ENCODE peak calls at places on chromosome 9, in four cellular contexts. V is HCT116, S is mammary epithelial cell, I is PC-3. X is an unnamed sample.
A peak's percentile ranks its signal among the peaks of the same experiment; 100 is the strongest.

GRCh38 chr9:77018058-77019009 is 1.1 kb upstream of the FOXB2 start:
- DNase-seq in V (no peak), S (no peak), I (no peak), X (no peak)

GRCh38 chr9:116058421-116058820 is 95.2 kb upstream of the PAPPA start:
- DNase-seq in V (no peak), S (peak; percentile 18), I (peak; percentile 19), X (no peak)

GRCh38 chr9:78213696-78214095 is 22.2 kb upstream of the CEP78 start:
- DNase-seq in V (no peak), S (peak; percentile 16), I (peak; percentile 18), X (peak; percentile 39)

GRCh38 chr9:83327750-83328622 is 210.2 kb downstream of the FRMD3 start:
- DNase-seq in V (no peak), S (no peak), I (no peak), X (no peak)

GRCh38 chr9:107693620-107694326 is 204.2 kb upstream of the KLF4 start:
- DNase-seq in V (no peak), S (peak; percentile 47), I (no peak), X (no peak)

GRCh38 chr9:124004608-124005007 is 7.0 kb upstream of the LHX2 start:
- DNase-seq in V (no peak), S (no peak), I (no peak), X (no peak)

GRCh38 chr9:114117996-114118830 is 19.1 kb upstream of the KIF12 start:
- DNase-seq in V (no peak), S (no peak), I (peak; percentile 9), X (no peak)

GRCh38 chr9:118609355-118610044 is 759.7 kb downstream of the BRINP1 start:
- DNase-seq in V (no peak), S (peak; percentile 68), I (no peak), X (no peak)

GRCh38 chr9:109914280-109915027 is 134.5 kb downstream of the PALM2AKAP2 start:
- DNase-seq in V (no peak), S (no peak), I (peak; percentile 43), X (peak; percentile 48)

GRCh38 chr9:85258823-85259370 is 482.9 kb downstream of the AGTPBP1 start:
- DNase-seq in V (peak; percentile 63), S (peak; percentile 69), I (peak; percentile 34), X (peak; percentile 82)

GRCh38 chr9:129240581-129241211 is 62.6 kb upstream of the IER5L start:
- DNase-seq in V (no peak), S (no peak), I (no peak), X (no peak)

GRCh38 chr9:98766548-98766947 is 29.8 kb downstream of the ANKS6 start:
- DNase-seq in V (no peak), S (no peak), I (no peak), X (no peak)

GRCh38 chr9:13992136-13992798 is 321.7 kb downstream of the NFIB start:
- DNase-seq in V (no peak), S (no peak), I (peak; percentile 18), X (no peak)

GRCh38 chr9:15373201-15373530 is 49.5 kb upstream of the SNAPC3 start:
- DNase-seq in V (no peak), S (no peak), I (no peak), X (no peak)

GRCh38 chr9:22255337-22255736 is 191.3 kb upstream of the DMRTA1 start:
- DNase-seq in V (no peak), S (no peak), I (no peak), X (no peak)
- TF ChIP-seq EZH2 in V (no peak), S (no peak), I (no peak), X (no peak)

GRCh38 chr9:137136926-137137607 is 1.9 kb upstream of the GRIN1 start:
- DNase-seq in V (no peak), S (no peak), I (no peak), X (no peak)
- TF ChIP-seq EZH2 in V (no peak), S (no peak), I (no peak), X (no peak)

GRCh38 chr9:130920762-130921482 is 18.1 kb downstream of the FIBCD1 start:
- DNase-seq in V (no peak), S (no peak), I (no peak), X (no peak)
- TF ChIP-seq EZH2 in V (no peak), S (no peak), I (no peak), X (no peak)

GRCh38 chr9:93954436-93955355 is at the start of gene BARX1:
- DNase-seq in V (no peak), S (no peak), I (no peak), X (no peak)

GRCh38 chr9:93953492-93954435 is 1.4 kb downstream of the BARX1 start:
- DNase-seq in V (no peak), S (no peak), I (no peak), X (no peak)

GRCh38 chr9:93952784-93953491 is 2.2 kb downstream of the BARX1 start:
- DNase-seq in V (no peak), S (no peak), I (no peak), X (no peak)

GRCh38 chr9:93956183-93956784 is 1.1 kb upstream of the BARX1 start:
- DNase-seq in V (no peak), S (no peak), I (no peak), X (no peak)

GRCh38 chr9:93955356-93956182 is 414 bp upstream of the BARX1 start:
- DNase-seq in V (no peak), S (no peak), I (no peak), X (no peak)
- TF ChIP-seq EZH2 in V (no peak), S (peak; percentile 97), I (no peak), X (no peak)